ENCODE peak calls at places on chromosomes 2 and 18, in four cellular contexts. U, L, M and H are unnamed samples.
A peak's percentile ranks its signal among the peaks of the same experiment; 100 is the strongest.

GRCh38 chr2:234628953-234629352 is 132.1 kb upstream of the ARL4C start:
- DNase-seq in U (no peak), L (no peak), M (no peak), H (no peak)

GRCh38 chr2:58156780-58157179 is 84.3 kb downstream of the FANCL start:
- DNase-seq in U (peak; percentile 80), L (no peak), M (no peak), H (no peak)

GRCh38 chr2:36677995-36678605 is 18.4 kb upstream of the VIT start:
- DNase-seq in U (no peak), L (no peak), M (no peak), H (no peak)

GRCh38 chr2:208827549-208828221 is 421.1 kb downstream of the PTH2R start:
- DNase-seq in U (no peak), L (no peak), M (peak; percentile 92), H (no peak)

GRCh38 chr2:73762571-73762970 is 17.3 kb downstream of the DUSP11 start:
- DNase-seq in U (no peak), L (no peak), M (no peak), H (no peak)

GRCh38 chr2:172200495-172201085 is 97.9 kb upstream of the DLX2 start:
- DNase-seq in U (no peak), L (peak; percentile 57), M (no peak), H (peak; percentile 18)

GRCh38 chr2:186503827-186504606 is 18.0 kb downstream of the ZC3H15 start:
- DNase-seq in U (peak; percentile 18), L (peak; percentile 61), M (no peak), H (no peak)

GRCh38 chr2:143132360-143132759 is 3.1 kb downstream of the ARHGAP15 start:
- DNase-seq in U (no peak), L (no peak), M (no peak), H (no peak)

GRCh38 chr2:233093721-233094120 is 33.6 kb downstream of the INPP5D start:
- DNase-seq in U (no peak), L (no peak), M (no peak), H (no peak)

GRCh38 chr2:121078869-121079268 is 206.1 kb downstream of the TFCP2L1 start:
- DNase-seq in U (no peak), L (no peak), M (no peak), H (no peak)

GRCh38 chr2:15778529-15779219 is 161.7 kb upstream of the MYCN start:
- DNase-seq in U (no peak), L (no peak), M (no peak), H (no peak)

GRCh38 chr2:8193686-8194615 is 487.9 kb upstream of the ID2 start:
- DNase-seq in U (no peak), L (no peak), M (no peak), H (no peak)

GRCh38 chr2:33518200-33518599 is 41.8 kb downstream of the RASGRP3 start:
- DNase-seq in U (no peak), L (no peak), M (no peak), H (no peak)

GRCh38 chr18:70991577-70991976 is 702.7 kb downstream of the SOCS6 start:
- DNase-seq in U (no peak), L (no peak), M (no peak), H (no peak)

GRCh38 chr2:37809525-37809924 is 115.6 kb upstream of the RMDN2 start:
- DNase-seq in U (peak; percentile 32), L (peak; percentile 73), M (no peak), H (no peak)

GRCh38 chr2:239042551-239043320 is 194.9 kb downstream of the TWIST2 start:
- DNase-seq in U (no peak), L (no peak), M (no peak), H (no peak)

GRCh38 chr2:238966274-238966937 is 118.5 kb downstream of the TWIST2 start:
- DNase-seq in U (no peak), L (no peak), M (no peak), H (no peak)

GRCh38 chr2:152349416-152349815 is 14.4 kb downstream of the FMNL2 start:
- DNase-seq in U (no peak), L (no peak), M (no peak), H (no peak)

GRCh38 chr18:12282436-12283039 is 25.5 kb upstream of the TUBB6 start:
- DNase-seq in U (peak; percentile 27), L (peak; percentile 76), M (no peak), H (no peak)

GRCh38 chr18:63025251-63025710 is 294.3 kb downstream of the BCL2 start:
- DNase-seq in U (no peak), L (no peak), M (peak; percentile 27), H (no peak)

GRCh38 chr2:238875531-238876231 is 27.8 kb downstream of the TWIST2 start:
- DNase-seq in U (no peak), L (peak; percentile 38), M (no peak), H (no peak)

GRCh38 chr18:29078272-29078671 is 901.3 kb upstream of the CDH2 start:
- DNase-seq in U (no peak), L (no peak), M (no peak), H (no peak)

GRCh38 chr2:112829931-112830330 is 6.6 kb downstream of the IL1B start:
- DNase-seq in U (no peak), L (no peak), M (no peak), H (no peak)

GRCh38 chr18:58438161-58438983 is 190.5 kb downstream of the ALPK2 start:
- DNase-seq in U (no peak), L (peak; percentile 27), M (peak; percentile 56), H (no peak)

GRCh38 chr2:222859786-222860726 is 780 bp upstream of the ACSL3 start:
- DNase-seq in U (no peak), L (peak; percentile 89), M (no peak), H (peak; percentile 74)

GRCh38 chr2:178190938-178191910 is 3.1 kb upstream of the OSBPL6 start:
- DNase-seq in U (no peak), L (no peak), M (no peak), H (no peak)

GRCh38 chr2:42089340-42089925 is 41.6 kb downstream of the PKDCC start:
- DNase-seq in U (no peak), L (peak; percentile 68), M (peak; percentile 85), H (no peak)

GRCh38 chr2:96354492-96354891 is 18.9 kb downstream of the NCAPH start:
- DNase-seq in U (no peak), L (no peak), M (no peak), H (no peak)

GRCh38 chr2:99425022-99425421 is 64.8 kb downstream of the REV1 start:
- DNase-seq in U (peak; percentile 68), L (peak; percentile 93), M (no peak), H (peak; percentile 61)

DNA sequence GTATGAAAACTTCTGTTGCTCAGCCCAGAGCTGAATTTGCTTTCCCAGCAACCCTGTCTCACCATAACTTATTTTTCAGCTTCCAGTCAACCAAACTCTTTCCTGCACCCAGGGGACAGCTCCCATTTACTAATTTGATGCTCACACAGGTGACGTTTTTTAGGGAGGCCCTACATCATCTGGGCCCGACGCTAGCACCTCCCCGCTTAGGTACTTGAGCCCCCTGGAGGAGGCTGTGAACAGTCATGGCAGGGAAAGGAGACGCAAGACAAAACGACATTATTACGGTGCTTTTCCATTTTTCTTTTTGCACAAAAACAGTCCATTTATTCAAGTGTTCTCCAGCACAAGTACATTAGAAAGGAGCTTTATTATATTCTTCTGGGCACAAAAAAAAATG is 59.2 kb upstream of the POMC start:
- DNase-seq in U (no peak), L (no peak), M (no peak), H (no peak)
- TF ChIP-seq CTCF in U (no peak), L (no peak), M (no peak), H (no peak)

DNA sequence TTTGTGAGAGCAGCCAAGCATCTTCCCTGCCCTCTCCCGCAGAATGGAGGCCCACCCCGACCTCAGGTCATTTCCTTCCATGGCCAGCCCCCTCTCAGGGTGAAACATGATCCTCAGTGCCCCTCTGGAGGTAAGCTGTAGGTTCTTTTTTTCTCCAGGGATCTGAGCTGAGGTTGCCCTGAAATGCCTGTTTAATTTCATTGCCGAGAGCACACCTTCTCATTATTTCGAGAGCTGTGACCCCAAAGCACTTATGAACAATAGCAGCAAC is 122.6 kb upstream of the LGALSL start:
- DNase-seq in U (no peak), L (no peak), M (no peak), H (no peak)
- H3K4me3 ChIP-seq in U (no peak overlapping the region), L (no peak overlapping the region), M (no peak overlapping the region), H (no peak overlapping the region)

GRCh38 chr2:240914645-240915525 is 8.7 kb downstream of the CROCC2 start:
- DNase-seq in U (no peak), L (no peak), M (no peak), H (no peak)
- TF ChIP-seq CTCF in U (no peak), L (no peak), M (no peak), H (no peak)

DNA sequence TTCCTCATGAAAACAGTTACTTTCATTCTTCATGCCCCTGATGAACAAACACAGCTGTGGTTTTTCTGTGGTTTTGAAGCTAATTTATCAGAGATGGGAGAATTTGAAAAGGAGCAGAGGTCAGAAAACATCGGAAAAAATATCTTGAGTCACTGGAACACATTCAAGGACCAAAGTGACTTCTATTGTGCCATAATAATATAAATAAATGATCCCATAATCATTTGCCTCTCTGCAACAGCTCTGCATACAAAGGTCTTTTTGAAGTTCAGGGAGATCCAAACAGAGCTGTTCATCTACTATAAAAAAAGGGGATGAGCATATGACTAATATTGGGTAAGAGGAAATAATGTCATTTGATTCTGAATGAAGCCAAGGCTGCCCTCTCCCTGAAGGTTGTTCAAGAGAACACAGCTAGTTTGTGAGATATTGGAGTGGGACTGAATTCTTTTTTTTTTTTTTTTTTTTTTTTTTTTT is 201.3 kb upstream of the GALNT5 start:
- DNase-seq in U (peak; percentile 63), L (peak; percentile 79), M (peak; percentile 64), H (no peak)
- H3K4me3 ChIP-seq in U (no peak overlapping the region), L (no peak overlapping the region), M (peak overlapping the region; percentile 4), H (no peak overlapping the region)

GRCh38 chr2:21326152-21326551 is 202.4 kb downstream of the TDRD15 start:
- DNase-seq in U (no peak), L (no peak), M (no peak), H (no peak)
- TF ChIP-seq CTCF in U (no peak), L (no peak), M (no peak), H (no peak)

GRCh38 chr2:24082787-24083566 is 1.7 kb downstream of the TP53I3 start:
- DNase-seq in U (no peak), L (no peak), M (no peak), H (no peak)
- H3K4me3 ChIP-seq in U (peak overlapping the region; percentile 71), L (peak overlapping the region; percentile 69), M (peak overlapping the region; percentile 89), H (no peak overlapping the region)

DNA sequence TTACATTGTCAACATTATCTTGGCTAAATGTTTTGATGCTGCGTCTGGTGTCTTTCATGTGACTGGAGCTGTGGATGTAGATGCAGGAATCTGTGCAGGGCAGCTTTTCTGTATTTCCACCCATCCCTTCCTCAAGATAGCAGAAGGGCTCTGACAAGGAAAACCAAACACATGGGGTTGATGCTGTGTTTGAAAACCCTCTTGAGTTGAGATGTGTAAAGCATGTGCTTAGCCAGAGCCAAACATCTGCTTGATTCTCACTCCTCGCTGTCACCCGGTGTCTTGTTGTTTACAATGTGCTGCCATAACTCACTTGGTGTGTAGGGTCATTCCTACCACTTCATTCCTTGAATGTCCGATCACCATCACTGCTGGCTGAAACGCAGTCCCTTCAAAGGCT is 33.0 kb downstream of the COPS8 start:
- DNase-seq in U (no peak), L (peak; percentile 57), M (no peak), H (no peak)
- TF ChIP-seq CTCF in U (no peak), L (no peak), M (no peak), H (no peak)